ENCODE peak calls at places on chromosomes 16 and 17, in nine cellular contexts. U is choroid plexus epithelial cell, M is neural progenitor cell, G is cardiac fibroblast, K is IMR-90, H is lung, O is BJ, N is AG10803, I is PC-3. L is an unnamed sample.

GRCh38 chr17:27430882-27431491 is 25.3 kb upstream of the KSR1 start:
- DNase-seq in U (peak), M (peak), G (peak), K (peak), H (no peak), O (no peak), N (peak), I (peak), L (peak)

GRCh38 chr17:56305017-56305416 is 151.7 kb downstream of the ANKFN1 start:
- DNase-seq in U (no peak), M (no peak), G (no peak), K (no peak), H (no peak), O (no peak), N (no peak), I (peak), L (no peak)

GRCh38 chr16:73713817-73714495 is 582.7 kb upstream of the PSMD7 start:
- DNase-seq in U (peak), M (peak), G (peak), K (peak), H (no peak), O (no peak), N (peak), I (peak), L (no peak)

GRCh38 chr16:23348579-23349469 is 46.7 kb downstream of the SCNN1B start:
- DNase-seq in U (no peak), M (peak), G (no peak), K (no peak), H (no peak), O (no peak), N (no peak), I (no peak), L (no peak)

GRCh38 chr17:67051837-67052236 is 7.5 kb downstream of the CACNG1 start:
- DNase-seq in U (no peak), M (no peak), G (no peak), K (no peak), H (no peak), O (no peak), N (no peak), I (no peak), L (no peak)

GRCh38 chr17:81727324-81728031 is 15.4 kb downstream of the SLC25A10 start:
- DNase-seq in U (no peak), M (no peak), G (no peak), K (no peak), H (no peak), O (no peak), N (no peak), I (peak), L (no peak)

GRCh38 chr16:4690946-4691665 is 2.3 kb upstream of the NUDT16L1 start:
- DNase-seq in U (no peak), M (no peak), G (no peak), K (no peak), H (no peak), O (no peak), N (no peak), I (no peak), L (no peak)

GRCh38 chr16:85347213-85347591 is 234.9 kb upstream of the CIBAR2 start:
- DNase-seq in U (peak), M (peak), G (no peak), K (no peak), H (no peak), O (no peak), N (no peak), I (no peak), L (no peak)

GRCh38 chr16:87562201-87562600 is 40.1 kb upstream of the JPH3 start:
- DNase-seq in U (no peak), M (no peak), G (no peak), K (no peak), H (no peak), O (no peak), N (no peak), I (no peak), L (no peak)

GRCh38 chr16:57949013-57949412 is 21.9 kb downstream of the CNGB1 start:
- DNase-seq in U (peak), M (peak), G (no peak), K (no peak), H (no peak), O (no peak), N (no peak), I (no peak), L (no peak)

GRCh38 chr16:57944961-57945739 is 25.8 kb downstream of the CNGB1 start:
- DNase-seq in U (no peak), M (no peak), G (no peak), K (no peak), H (no peak), O (no peak), N (no peak), I (no peak), L (no peak)

GRCh38 chr16:57946181-57946801 is 24.6 kb downstream of the CNGB1 start:
- DNase-seq in U (no peak), M (no peak), G (no peak), K (no peak), H (no peak), O (no peak), N (no peak), I (no peak), L (no peak)

GRCh38 chr16:57948027-57948426 is 22.9 kb downstream of the CNGB1 start:
- DNase-seq in U (no peak), M (no peak), G (no peak), K (no peak), H (no peak), O (no peak), N (no peak), I (no peak), L (no peak)

GRCh38 chr16:57945740-57946138 is 25.2 kb downstream of the CNGB1 start:
- DNase-seq in U (peak), M (no peak), G (peak), K (no peak), H (no peak), O (no peak), N (no peak), I (no peak), L (peak)
- TF ChIP-seq CTCF in U (peak), M (peak), G (peak), K (peak), H (no peak), O (peak), N (peak), I (no peak), L (no peak)

GRCh38 chr17:61390479-61390791 is 9.2 kb upstream of the TBX2 start:
- DNase-seq in U (no peak), M (no peak), G (no peak), K (no peak), H (no peak), O (no peak), N (no peak), I (no peak), L (no peak)
- H3K4me3 ChIP-seq in U (no peak), M (no peak), G (no peak), K (no peak), H (no peak), O (no peak), N (no peak), I (no peak), L (no peak)

GRCh38 chr17:78783711-78784396 is 1.8 kb upstream of the CYTH1 start:
- DNase-seq in U (no peak), M (no peak), G (no peak), K (no peak), H (no peak), O (no peak), N (no peak), I (no peak), L (no peak)

GRCh38 chr17:78780335-78780734 is 1.7 kb downstream of the CYTH1 start:
- DNase-seq in U (no peak), M (no peak), G (no peak), K (no peak), H (no peak), O (no peak), N (no peak), I (no peak), L (no peak)

GRCh38 chr17:78779848-78780247 is 2.2 kb downstream of the CYTH1 start:
- DNase-seq in U (no peak), M (peak), G (no peak), K (no peak), H (no peak), O (no peak), N (no peak), I (no peak), L (no peak)

GRCh38 chr17:78780852-78781338 is 1.2 kb downstream of the CYTH1 start:
- DNase-seq in U (no peak), M (no peak), G (peak), K (no peak), H (no peak), O (no peak), N (no peak), I (no peak), L (no peak)

DNA sequence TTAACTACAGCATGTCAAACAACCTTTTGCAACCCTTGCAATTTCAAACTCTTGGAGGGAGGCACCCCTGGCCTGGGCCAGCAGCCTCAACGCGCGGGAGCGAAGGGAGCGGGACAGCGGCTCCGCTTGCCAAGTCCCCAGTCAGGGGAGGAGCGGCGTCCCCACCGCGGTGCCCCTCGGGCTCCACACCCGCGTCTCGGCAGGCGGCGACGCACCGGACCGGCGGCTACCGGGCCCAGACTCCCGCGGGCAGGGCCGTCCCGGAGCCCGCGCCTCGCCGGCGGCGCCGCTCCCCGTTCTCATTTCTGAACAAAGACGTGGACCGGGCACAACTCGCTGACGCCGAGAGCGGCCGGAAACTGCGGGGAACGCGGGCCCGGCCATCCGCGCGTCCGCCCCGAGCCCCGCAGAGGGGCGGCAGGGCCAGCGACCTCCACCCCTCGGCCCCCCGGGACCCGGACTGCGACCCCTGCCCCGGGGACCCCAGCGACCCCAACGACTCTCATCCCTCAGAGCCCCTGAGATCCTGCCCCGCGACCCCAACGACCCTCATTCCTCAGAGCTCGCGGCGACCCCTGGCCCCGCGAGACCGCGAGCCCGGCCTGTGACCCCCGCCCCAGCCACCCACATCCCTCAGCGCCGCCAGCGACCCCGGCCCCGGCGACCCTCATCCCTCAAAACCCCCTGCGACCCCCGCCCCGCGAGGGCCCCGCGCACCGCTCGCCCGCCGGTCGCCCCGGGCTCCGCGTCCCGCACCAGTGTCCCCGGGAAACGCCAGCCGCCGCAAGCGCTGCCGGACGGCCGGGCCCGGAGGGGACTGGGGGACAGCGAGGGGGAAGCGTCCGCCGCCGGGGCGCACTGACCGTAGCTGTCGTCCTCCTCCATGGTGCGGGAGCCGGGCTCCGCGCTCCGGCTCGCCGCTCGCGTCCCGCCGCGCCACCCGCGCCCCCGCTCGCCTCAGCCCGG is at the start of gene CYTH1:
- DNase-seq in U (peak), M (peak), G (peak), K (no peak), H (peak), O (no peak), N (no peak), I (peak), L (peak)
- TF ChIP-seq CTCF in U (no peak), M (no peak), G (no peak), K (no peak), H (no peak), O (no peak), N (no peak), I (no peak), L (no peak)

DNA sequence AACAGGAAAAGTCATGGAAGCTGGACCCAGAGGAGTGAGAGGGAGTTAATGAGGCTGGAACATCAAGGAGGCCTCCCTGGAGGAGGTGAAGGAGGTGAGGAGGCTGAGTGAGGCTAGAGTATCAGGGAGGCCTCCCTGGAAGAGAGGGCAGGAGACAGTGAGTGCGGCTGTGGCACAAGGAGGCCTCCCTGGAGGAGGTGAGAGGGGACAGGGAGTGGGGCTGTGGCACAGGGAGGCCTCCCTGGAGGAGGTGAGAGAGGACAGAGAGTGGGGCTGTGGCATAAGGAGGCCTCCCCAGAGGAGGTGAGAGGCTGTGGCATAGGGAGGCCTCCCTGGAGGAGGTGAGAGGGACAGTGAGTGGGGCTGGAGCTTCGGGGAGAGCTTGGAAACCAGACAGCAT is 5.5 kb downstream of the CAMKK1 start:
- DNase-seq in U (no peak), M (no peak), G (no peak), K (no peak), H (no peak), O (no peak), N (no peak), I (no peak), L (no peak)
- H3K4me3 ChIP-seq in U (no peak), M (no peak), G (no peak), K (no peak), H (no peak), O (no peak), N (no peak), I (no peak), L (no peak)

GRCh38 chr16:813204-813915 is 12.8 kb upstream of the GNG13 start:
- DNase-seq in U (peak), M (peak), G (peak), K (peak), H (no peak), O (no peak), N (peak), I (peak), L (no peak)
- TF ChIP-seq CTCF in U (peak), M (peak), G (peak), K (peak), H (peak), O (peak), N (peak), I (peak), L (peak)

GRCh38 chr17:3803308-3803640 is 2.3 kb upstream of the ITGAE start:
- DNase-seq in U (no peak), M (no peak), G (no peak), K (no peak), H (no peak), O (no peak), N (no peak), I (no peak), L (no peak)
- H3K4me3 ChIP-seq in U (no peak), M (no peak), G (no peak), K (no peak), H (no peak), O (no peak), N (no peak), I (no peak), L (no peak)